ENCODE peak calls at places on chromosomes 3 and 15, in four cellular contexts. K is GM12878, F is HL-60, G is K562. I is an unnamed sample.

GRCh38 chr3:9721015-9721697 is 10.4 kb upstream of the BRPF1 start:
- DNase-seq in K (no peak), F (no peak), G (no peak), I (no peak)

GRCh38 chr15:63600001-63600645 is 2.9 kb downstream of the FBXL22 start:
- DNase-seq in K (no peak), F (no peak), G (no peak), I (no peak)

GRCh38 chr3:185954366-185954723 is 16.5 kb upstream of the TRA2B start:
- DNase-seq in K (no peak), F (no peak), G (no peak), I (no peak)

GRCh38 chr3:29430558-29430971 is 149.7 kb downstream of the RBMS3 start:
- DNase-seq in K (no peak), F (no peak), G (no peak), I (no peak)

GRCh38 chr15:42273900-42274692 is 863 bp upstream of the TMEM87A start:
- DNase-seq in K (peak; percentile 30), F (no peak), G (peak; percentile 70), I (no peak)

GRCh38 chr15:101110681-101111569 is 140.9 kb downstream of the CHSY1 start:
- DNase-seq in K (no peak), F (no peak), G (no peak), I (no peak)

GRCh38 chr3:102450976-102451375 is 16.2 kb downstream of the ZPLD1 start:
- DNase-seq in K (no peak), F (no peak), G (no peak), I (no peak)

GRCh38 chr15:80550219-80550909 is 144.7 kb upstream of the ABHD17C start:
- DNase-seq in K (peak; percentile 5), F (no peak), G (no peak), I (no peak)

GRCh38 chr3:169241928-169242751 is 421.4 kb downstream of the MECOM start:
- DNase-seq in K (no peak), F (no peak), G (no peak), I (no peak)

GRCh38 chr3:75906555-75907112 is 121.3 kb upstream of the ZNF717 start:
- DNase-seq in K (no peak), F (no peak), G (no peak), I (no peak)

GRCh38 chr3:43106293-43106628 is 382 bp upstream of the POMGNT2 start:
- DNase-seq in K (no peak), F (no peak), G (no peak), I (no peak)

GRCh38 chr3:143950810-143951209 is 20.8 kb upstream of the DIPK2A start:
- DNase-seq in K (no peak), F (no peak), G (no peak), I (no peak)

GRCh38 chr3:169085827-169086226 is 577.7 kb downstream of the MECOM start:
- DNase-seq in K (no peak), F (no peak), G (no peak), I (no peak)

GRCh38 chr3:127052121-127052561 is 69.2 kb downstream of the PLXNA1 start:
- DNase-seq in K (no peak), F (no peak), G (no peak), I (no peak)

GRCh38 chr15:51097553-51098330 is 3.0 kb upstream of the TNFAIP8L3 start:
- DNase-seq in K (no peak), F (peak; percentile 16), G (no peak), I (no peak)

GRCh38 chr3:44339990-44340389 is 1.4 kb downstream of the TCAIM start:
- DNase-seq in K (no peak), F (no peak), G (no peak), I (no peak)

GRCh38 chr3:126468028-126468891 is 7.4 kb downstream of the ZXDC start:
- DNase-seq in K (no peak), F (peak; percentile 84), G (no peak), I (no peak)

GRCh38 chr3:184725176-184725575 is 13.3 kb upstream of the MAGEF1 start:
- DNase-seq in K (no peak), F (no peak), G (no peak), I (no peak)

GRCh38 chr15:78418239-78418638 is 19.8 kb upstream of the IREB2 start:
- DNase-seq in K (no peak), F (no peak), G (no peak), I (no peak)

GRCh38 chr3:146256851-146257486 is 6.1 kb upstream of the PLSCR4 start:
- DNase-seq in K (no peak), F (no peak), G (no peak), I (no peak)

GRCh38 chr3:97872209-97873042 is 50.6 kb downstream of the CRYBG3 start:
- DNase-seq in K (no peak), F (no peak), G (no peak), I (no peak)
- TF ChIP-seq SPI1 in K (no peak), F (no peak), G (no peak), I (no peak)

GRCh38 chr3:38281895-38282686 is at the start of gene SLC22A14:
- DNase-seq in K (no peak), F (no peak), G (peak; percentile 56), I (no peak)
- TF ChIP-seq SPI1 in K (no peak), F (no peak), G (no peak), I (no peak)

DNA sequence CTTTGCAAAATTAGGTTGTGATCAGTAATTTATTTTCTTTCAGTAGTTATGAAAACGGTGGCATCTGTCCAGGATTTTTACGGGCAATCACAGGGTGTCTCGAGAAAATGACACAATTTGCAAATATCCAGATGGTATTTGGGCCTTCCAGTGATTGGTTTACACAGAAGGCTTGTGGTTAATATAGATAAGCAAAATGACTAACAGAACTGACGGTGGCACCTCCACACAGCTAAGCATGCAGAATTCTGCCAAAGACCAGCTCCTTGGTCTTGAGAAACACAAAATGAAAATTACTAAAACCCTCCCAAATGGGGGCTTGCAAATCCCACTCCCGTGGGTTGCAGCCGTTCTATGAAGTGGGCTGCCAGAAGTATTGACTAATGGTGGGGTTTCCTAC is 5.5 kb downstream of the ARHGEF3 start:
- DNase-seq in K (no peak), F (no peak), G (peak; percentile 3), I (no peak)
- TF ChIP-seq SPI1 in K (no peak), F (no peak), G (no peak), I (no peak)

GRCh38 chr15:39363761-39364586 is 216.9 kb upstream of the THBS1 start:
- DNase-seq in K (no peak), F (no peak), G (no peak), I (no peak)
- TF ChIP-seq SPI1 in K (no peak), F (no peak), G (no peak), I (no peak)

DNA sequence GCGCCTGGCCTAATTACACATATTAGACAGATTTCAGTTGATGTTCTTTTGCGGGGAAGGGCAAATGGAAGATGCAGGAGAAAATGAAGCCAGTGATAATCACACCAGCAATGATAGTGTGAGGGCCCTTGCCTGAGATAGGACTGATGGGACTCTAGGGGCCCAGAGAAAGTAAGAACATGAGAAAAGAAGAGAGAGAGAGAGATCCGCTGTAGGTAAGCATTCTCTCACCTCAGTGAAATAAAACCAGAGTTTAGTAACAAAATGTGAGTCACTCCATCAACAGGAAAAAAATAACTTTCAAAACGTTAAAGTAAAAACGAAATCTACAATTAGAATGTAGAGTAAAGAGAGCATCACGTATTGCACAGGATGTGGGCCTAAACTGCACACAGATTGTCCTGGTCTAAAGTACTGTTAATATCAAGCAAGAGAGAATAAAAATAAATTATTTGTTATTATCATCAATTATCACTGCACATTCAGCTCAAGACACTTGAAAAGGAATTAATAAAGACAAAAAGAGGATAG is 6.8 kb upstream of the PRSS50 start:
- DNase-seq in K (no peak), F (no peak), G (no peak), I (no peak)
- TF ChIP-seq SPI1 in K (no peak), F (no peak), G (no peak), I (no peak)

GRCh38 chr3:171875923-171876412 is 32.8 kb downstream of the TMEM212 start:
- DNase-seq in K (no peak), F (no peak), G (no peak), I (no peak)
- TF ChIP-seq SPI1 in K (no peak), F (no peak), G (no peak), I (no peak)

DNA sequence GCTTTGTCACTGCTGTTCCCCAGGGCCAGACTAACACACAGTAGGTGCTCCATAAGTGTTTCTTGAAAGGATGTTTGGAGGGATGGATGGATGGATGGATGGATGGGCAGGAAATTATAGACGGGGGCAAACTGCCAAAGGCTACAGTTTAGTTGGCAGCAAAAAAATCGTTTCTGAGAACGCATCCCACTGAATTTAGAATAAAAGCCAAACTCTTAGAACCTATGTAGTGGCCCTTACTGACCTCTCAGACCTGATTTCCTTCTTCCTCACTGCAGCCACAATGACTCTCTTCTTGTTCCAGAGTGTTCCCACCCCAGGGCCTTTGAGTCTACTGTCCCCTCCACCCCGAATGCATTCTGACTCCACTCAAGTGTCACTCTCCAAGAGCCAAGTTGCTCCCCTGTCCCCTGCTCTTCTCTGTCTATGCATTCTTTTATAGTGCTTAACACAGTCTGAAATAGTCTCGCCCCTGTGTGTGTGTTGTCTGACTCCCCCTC is 5.2 kb upstream of the GATA2 start:
- DNase-seq in K (no peak), F (no peak), G (no peak), I (no peak)
- TF ChIP-seq SPI1 in K (no peak), F (no peak), G (no peak), I (no peak)

DNA sequence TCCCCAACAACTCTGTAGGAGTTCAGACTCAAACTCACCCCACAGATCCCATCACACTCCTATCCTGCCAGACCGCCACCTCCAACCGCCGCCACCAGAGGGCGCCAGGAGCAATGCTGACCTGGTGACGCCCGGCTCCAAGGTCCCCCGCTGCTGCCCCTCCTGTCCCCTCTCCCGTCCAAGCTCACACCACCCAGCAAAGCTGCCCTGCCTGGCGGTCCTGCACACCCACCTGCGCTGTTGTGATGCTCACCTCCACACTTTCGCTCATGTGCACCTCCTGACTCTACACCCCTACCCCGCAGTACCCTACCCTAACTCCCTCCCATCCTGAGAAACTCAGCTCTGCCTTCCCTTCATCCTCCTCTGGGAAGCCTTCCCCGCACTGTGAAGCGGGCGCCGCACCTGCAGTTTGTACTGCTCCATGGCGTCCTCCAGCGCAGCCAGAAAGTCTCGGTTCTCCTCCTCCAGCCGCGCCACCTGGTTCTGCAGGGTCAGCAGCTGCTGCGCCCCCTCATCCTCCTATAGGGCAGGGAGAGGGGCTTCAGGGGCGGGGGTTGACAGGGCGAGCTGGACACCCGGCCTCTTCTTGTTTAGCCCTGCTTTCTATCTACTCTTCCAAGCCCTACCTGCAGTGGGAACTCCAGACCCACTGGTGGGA is 7.9 kb downstream of the KIF7 start:
- DNase-seq in K (no peak), F (peak; percentile 10), G (peak; percentile 77), I (peak; percentile 89)
- TF ChIP-seq SPI1 in K (no peak), F (no peak), G (no peak), I (no peak)

GRCh38 chr3:133037440-133037839 is 751 bp upstream of the TMEM108 start:
- DNase-seq in K (no peak), F (no peak), G (no peak), I (no peak)

GRCh38 chr3:133040696-133041523 is 2.7 kb downstream of the TMEM108 start:
- DNase-seq in K (peak; percentile 21), F (peak; percentile 8), G (peak; percentile 70), I (peak; percentile 27)

GRCh38 chr3:133041524-133041829 is 3.3 kb downstream of the TMEM108 start:
- DNase-seq in K (no peak), F (no peak), G (no peak), I (no peak)

GRCh38 chr3:133038089-133038730 is at the start of gene TMEM108:
- DNase-seq in K (no peak), F (no peak), G (peak; percentile 83), I (peak; percentile 37)

GRCh38 chr3:133038731-133039398 is 674 bp downstream of the TMEM108 start:
- DNase-seq in K (no peak), F (no peak), G (peak; percentile 16), I (peak; percentile 24)
- TF ChIP-seq SPI1 in K (no peak), F (no peak), G (no peak), I (no peak)

I was measured in GM12891.